ENCODE peak calls at places on chromosome 22, in ten cellular contexts. L is activated CD4-positive, alpha-beta T cell treated with anti-CD3 and anti-CD28 coated beads, Interleukin-2, amount 10 ng/mL, durations not matched to agents 24 days and 14 days; U is NCI-H1105; J is choroid plexus epithelial cell; N is stimulated activated CD4-positive, alpha-beta T cell treated with anti-CD3 and anti-CD28 coated beads, Interleukin-2, amount 100 ng/mL, for 24 hours; P is A549; V is NAMALWA; F is HTR-8/SVneo; E is stimulated activated CD8-positive, alpha-beta memory T cell treated with anti-CD3 and anti-CD28 coated beads, Interleukin-15, amount 100 ng/mL, for 4 hours; R is germinal center. H is an unnamed sample.

GRCh38 chr22:22111267-22111751 is 128.7 kb upstream of the TOP3B start:
- DNase-seq in L (peak), U (no peak), J (peak), N (peak), P (peak), V (peak), F (peak), E (no peak), R (peak), H (no peak)

GRCh38 chr22:18947905-18948304 is 11.8 kb upstream of the PRODH start:
- DNase-seq in L (no peak), U (no peak), J (no peak), N (no peak), P (no peak), V (no peak), F (no peak), E (no peak), R (no peak), H (no peak)

GRCh38 chr22:27424319-27424718 is 377.2 kb downstream of the MN1 start:
- DNase-seq in L (no peak), U (no peak), J (peak), N (no peak), P (no peak), V (no peak), F (no peak), E (no peak), R (no peak), H (no peak)

GRCh38 chr22:24996420-24996952 is 44.0 kb downstream of the KIAA1671 start:
- DNase-seq in L (no peak), U (no peak), J (peak), N (no peak), P (peak), V (no peak), F (peak), E (no peak), R (no peak), H (peak)

GRCh38 chr22:50625131-50625567 is 2.8 kb downstream of the ARSA start:
- DNase-seq in L (no peak), U (no peak), J (no peak), N (no peak), P (no peak), V (no peak), F (no peak), E (no peak), R (no peak), H (no peak)

GRCh38 chr22:37186228-37186996 is 1.6 kb downstream of the C1QTNF6 start:
- DNase-seq in L (peak), U (no peak), J (peak), N (no peak), P (peak), V (peak), F (no peak), E (no peak), R (peak), H (peak)

GRCh38 chr22:47390026-47390970 is 627.8 kb downstream of the TBC1D22A start:
- DNase-seq in L (no peak), U (no peak), J (no peak), N (no peak), P (no peak), V (no peak), F (no peak), E (no peak), R (no peak), H (no peak)

GRCh38 chr22:46336119-46337078 is 885 bp downstream of the TRMU start:
- DNase-seq in L (peak), U (no peak), J (peak), N (peak), P (no peak), V (peak), F (no peak), E (no peak), R (no peak), H (no peak)

GRCh38 chr22:23187871-23188700 is 7.8 kb downstream of the BCR start:
- DNase-seq in L (no peak), U (no peak), J (no peak), N (no peak), P (no peak), V (no peak), F (no peak), E (no peak), R (no peak), H (no peak)

GRCh38 chr22:44942979-44943700 is 66.7 kb downstream of the PHF21B start:
- DNase-seq in L (no peak), U (no peak), J (no peak), N (no peak), P (no peak), V (no peak), F (no peak), E (no peak), R (no peak), H (no peak)

GRCh38 chr22:38017272-38017920 is 33.0 kb upstream of the SOX10 start:
- DNase-seq in L (no peak), U (no peak), J (peak), N (no peak), P (no peak), V (no peak), F (no peak), E (no peak), R (no peak), H (no peak)

GRCh38 chr22:32130464-32130863 is 28.6 kb downstream of the C22orf42 start:
- DNase-seq in L (no peak), U (no peak), J (no peak), N (no peak), P (no peak), V (no peak), F (no peak), E (no peak), R (no peak), H (no peak)

GRCh38 chr22:37198290-37199102 is 10.4 kb upstream of the C1QTNF6 start:
- DNase-seq in L (peak), U (peak), J (peak), N (peak), P (peak), V (peak), F (peak), E (peak), R (peak), H (peak)

GRCh38 chr22:31895317-31896133 is 48.8 kb upstream of the YWHAH start:
- DNase-seq in L (no peak), U (no peak), J (no peak), N (no peak), P (no peak), V (no peak), F (no peak), E (no peak), R (no peak), H (no peak)

GRCh38 chr22:17785185-17786184 is 11.2 kb upstream of the BID start:
- DNase-seq in L (peak), U (peak), J (peak), N (peak), P (peak), V (peak), F (peak), E (no peak), R (peak), H (no peak)

GRCh38 chr22:44143596-44143995 is 37.1 kb upstream of the PARVG start:
- DNase-seq in L (no peak), U (no peak), J (no peak), N (no peak), P (no peak), V (no peak), F (no peak), E (no peak), R (no peak), H (peak)

GRCh38 chr22:50247748-50248147 is 2.9 kb upstream of the TUBGCP6 start:
- DNase-seq in L (peak), U (no peak), J (peak), N (peak), P (no peak), V (peak), F (no peak), E (no peak), R (peak), H (no peak)

GRCh38 chr22:23220485-23221350 is 40.4 kb downstream of the BCR start:
- DNase-seq in L (peak), U (no peak), J (peak), N (no peak), P (no peak), V (peak), F (no peak), E (no peak), R (peak), H (no peak)

GRCh38 chr22:23751441-23751996 is 607 bp upstream of the ZNF70 start:
- DNase-seq in L (no peak), U (peak), J (no peak), N (no peak), P (no peak), V (no peak), F (no peak), E (no peak), R (peak), H (no peak)

GRCh38 chr22:48146426-48146825 is 1384.0 kb downstream of the TBC1D22A start:
- DNase-seq in L (no peak), U (peak), J (no peak), N (no peak), P (no peak), V (no peak), F (no peak), E (no peak), R (no peak), H (no peak)

GRCh38 chr22:42808516-42808915 is 48.6 kb downstream of the ARFGAP3 start:
- DNase-seq in L (no peak), U (no peak), J (no peak), N (no peak), P (no peak), V (no peak), F (no peak), E (no peak), R (no peak), H (no peak)

GRCh38 chr22:36606114-36606513 is 77.1 kb upstream of the EIF3D start:
- DNase-seq in L (no peak), U (peak), J (no peak), N (no peak), P (no peak), V (no peak), F (no peak), E (no peak), R (no peak), H (no peak)

GRCh38 chr22:38180841-38181452 is 683 bp downstream of the PLA2G6 start:
- DNase-seq in L (peak), U (no peak), J (no peak), N (no peak), P (no peak), V (peak), F (no peak), E (no peak), R (peak), H (no peak)

GRCh38 chr22:31244044-31244942 is 32.2 kb downstream of the LIMK2 start:
- DNase-seq in L (no peak), U (no peak), J (peak), N (no peak), P (peak), V (no peak), F (peak), E (no peak), R (no peak), H (peak)

GRCh38 chr22:27088026-27088425 is 430.6 kb downstream of the MIAT start:
- DNase-seq in L (no peak), U (no peak), J (peak), N (no peak), P (no peak), V (no peak), F (no peak), E (no peak), R (no peak), H (no peak)

GRCh38 chr22:36585841-36586240 is 56.9 kb upstream of the EIF3D start:
- DNase-seq in L (no peak), U (no peak), J (no peak), N (no peak), P (no peak), V (no peak), F (peak), E (no peak), R (no peak), H (no peak)

GRCh38 chr22:38081941-38082828 is 1.8 kb downstream of the SLC16A8 start:
- DNase-seq in L (no peak), U (no peak), J (no peak), N (no peak), P (no peak), V (no peak), F (no peak), E (no peak), R (no peak), H (peak)

GRCh38 chr22:23181763-23182288 is 1.5 kb downstream of the BCR start:
- DNase-seq in L (peak), U (no peak), J (no peak), N (peak), P (no peak), V (peak), F (no peak), E (no peak), R (no peak), H (no peak)

GRCh38 chr22:41401781-41402648 is 20.3 kb downstream of the TEF start:
- DNase-seq in L (no peak), U (peak), J (peak), N (no peak), P (peak), V (no peak), F (peak), E (no peak), R (no peak), H (no peak)

GRCh38 chr22:46070722-46071450 is 79.4 kb upstream of the PPARA start:
- DNase-seq in L (peak), U (peak), J (peak), N (peak), P (no peak), V (peak), F (peak), E (peak), R (peak), H (no peak)

GRCh38 chr22:36365020-36365411 is 22.8 kb downstream of the MYH9 start:
- DNase-seq in L (peak), U (no peak), J (peak), N (peak), P (peak), V (no peak), F (peak), E (peak), R (no peak), H (no peak)

GRCh38 chr22:49306632-49306975 is 521.1 kb downstream of the BRD1 start:
- DNase-seq in L (no peak), U (no peak), J (no peak), N (peak), P (no peak), V (no peak), F (no peak), E (no peak), R (no peak), H (no peak)

GRCh38 chr22:19203839-19204238 is 25.3 kb upstream of the SLC25A1 start:
- DNase-seq in L (no peak), U (no peak), J (no peak), N (no peak), P (no peak), V (no peak), F (no peak), E (no peak), R (no peak), H (no peak)

GRCh38 chr22:20316844-20317401 is 2.9 kb downstream of the DGCR6L start:
- DNase-seq in L (peak), U (no peak), J (no peak), N (no peak), P (no peak), V (no peak), F (no peak), E (no peak), R (no peak), H (peak)

GRCh38 chr22:50678218-50678650 is 5.6 kb downstream of the SHANK3 start:
- DNase-seq in L (no peak), U (no peak), J (no peak), N (no peak), P (no peak), V (no peak), F (no peak), E (no peak), R (no peak), H (no peak)

GRCh38 chr22:47316020-47316419 is 553.6 kb downstream of the TBC1D22A start:
- DNase-seq in L (no peak), U (peak), J (no peak), N (no peak), P (no peak), V (no peak), F (no peak), E (no peak), R (no peak), H (no peak)